ENCODE peak calls at places on chromosomes 4 and X, in six cellular contexts. G, H, A, V, T and O are unnamed samples.

GRCh38 chrX:110081740-110082139 is 78.8 kb downstream of the TMEM164 start:
- DNase-seq in G (no peak), A (peak), V (no peak), H (peak), T (no peak), O (no peak)

GRCh38 chrX:153645921-153646481 is 1.0 kb upstream of the DUSP9 start:
- DNase-seq in V (no peak), A (no peak), G (no peak), H (no peak), T (peak), O (no peak)

GRCh38 chrX:107552976-107553375 is 75.3 kb upstream of the PRPS1 start:
- DNase-seq in G (no peak), H (no peak), V (no peak), T (no peak), A (no peak), O (no peak)

GRCh38 chr4:96448315-96448872 is 608.5 kb downstream of the PDHA2 start:
- DNase-seq in V (no peak), T (no peak), G (no peak), A (no peak), H (no peak), O (no peak)

GRCh38 chr4:158428242-158428641 is 93.4 kb upstream of the RXFP1 start:
- DNase-seq in H (no peak), A (peak), V (no peak), G (no peak), T (no peak), O (no peak)

GRCh38 chr4:38387819-38388218 is 276.2 kb upstream of the KLF3 start:
- DNase-seq in H (no peak), A (no peak), V (no peak), G (no peak), T (no peak), O (no peak)

GRCh38 chr4:109989044-109989443 is 76.4 kb downstream of the EGF start:
- DNase-seq in V (peak), G (no peak), T (no peak), A (no peak), H (peak), O (peak)

GRCh38 chr4:7324651-7325121 is 110.0 kb downstream of the PSAPL1 start:
- DNase-seq in T (no peak), H (no peak), G (no peak), A (no peak), V (no peak), O (peak)

GRCh38 chr4:8267077-8267476 is 2.5 kb upstream of the HTRA3 start:
- DNase-seq in V (peak), T (peak), H (peak), A (peak), G (no peak), O (peak)

GRCh38 chr4:147355849-147356248 is 125.0 kb upstream of the EDNRA start:
- DNase-seq in G (no peak), H (peak), V (no peak), T (no peak), A (peak), O (no peak)

GRCh38 chr4:168796362-168797106 is 213.5 kb downstream of the CBR4 start:
- DNase-seq in V (no peak), H (peak), G (no peak), A (peak), T (peak), O (no peak)

GRCh38 chrX:53281321-53281822 is at the start of gene IQSEC2:
- DNase-seq in G (no peak), A (peak), T (no peak), H (peak), V (peak), O (peak)

GRCh38 chr4:8215001-8215427 is 15.9 kb downstream of the SH3TC1 start:
- DNase-seq in A (peak), V (no peak), T (no peak), G (no peak), H (no peak), O (no peak)

GRCh38 chrX:123773258-123773978 is 40.6 kb upstream of the THOC2 start:
- DNase-seq in V (no peak), G (no peak), A (no peak), H (no peak), T (no peak), O (no peak)

GRCh38 chr4:23728971-23729370 is 160.9 kb downstream of the PPARGC1A start:
- DNase-seq in T (no peak), A (no peak), G (no peak), V (no peak), H (no peak), O (no peak)

GRCh38 chrX:70878925-70879324 is 29.6 kb downstream of the TEX11 start:
- DNase-seq in H (no peak), V (no peak), T (no peak), G (peak), A (no peak), O (no peak)

GRCh38 chr4:147019061-147019460 is 73.4 kb upstream of the TTC29 start:
- DNase-seq in A (peak), V (peak), G (no peak), T (peak), H (peak), O (peak)

GRCh38 chrX:110082156-110082555 is 79.2 kb downstream of the TMEM164 start:
- DNase-seq in T (no peak), H (peak), A (peak), G (no peak), V (no peak), O (no peak)

GRCh38 chrX:3516051-3516541 is 169.6 kb upstream of the MXRA5 start:
- DNase-seq in H (no peak), A (no peak), V (no peak), G (no peak), T (no peak), O (no peak)

GRCh38 chrX:139890991-139891700 is 41.7 kb downstream of the ATP11C start:
- DNase-seq in G (no peak), T (no peak), H (peak), A (peak), V (peak), O (no peak)

GRCh38 chr4:8765631-8766590 is 105.7 kb downstream of the HMX1 start:
- DNase-seq in T (no peak), A (no peak), G (no peak), V (no peak), H (no peak), O (no peak)

GRCh38 chrX:119015407-119016242 is 41.2 kb downstream of the LONRF3 start:
- DNase-seq in A (peak), H (peak), T (no peak), V (peak), G (peak), O (peak)

GRCh38 chr4:60216752-60217151 is 983.4 kb upstream of the ADGRL3 start:
- DNase-seq in V (no peak), T (no peak), A (no peak), H (no peak), G (no peak), O (peak)

GRCh38 chr4:48939785-48940184 is 33.2 kb upstream of the OCIAD2 start:
- DNase-seq in H (peak), V (no peak), T (no peak), A (peak), G (no peak), O (no peak)

GRCh38 chrX:19334945-19335626 is 8.6 kb upstream of the PDHA1 start:
- DNase-seq in A (peak), T (peak), H (peak), V (peak), G (peak), O (peak)

GRCh38 chr4:51831133-51831532 is 11.8 kb upstream of the DCUN1D4 start:
- DNase-seq in T (peak), H (peak), V (peak), G (no peak), A (peak), O (peak)

GRCh38 chr4:5192678-5193077 is 141.4 kb downstream of the STK32B start:
- DNase-seq in G (no peak), H (no peak), V (no peak), A (no peak), T (no peak), O (no peak)

GRCh38 chr4:185304944-185305690 is 90.6 kb downstream of the LRP2BP start:
- DNase-seq in G (peak), T (peak), A (peak), V (peak), H (peak), O (peak)

GRCh38 chr4:125169192-125169591 is 145.6 kb upstream of the FAT4 start:
- DNase-seq in A (no peak), V (no peak), G (no peak), T (no peak), H (no peak), O (no peak)

GRCh38 chr4:61572160-61572559 is 372.0 kb downstream of the ADGRL3 start:
- DNase-seq in A (no peak), V (no peak), G (no peak), T (no peak), H (no peak), O (peak)

GRCh38 chr4:162272215-162272614 is 108.4 kb upstream of the FSTL5 start:
- DNase-seq in H (no peak), T (no peak), A (no peak), V (no peak), G (no peak), O (no peak)

GRCh38 chr4:85474818-85475630 is at the start of gene ARHGAP24:
- DNase-seq in A (peak), H (peak), T (peak), V (peak), G (peak), O (peak)

GRCh38 chrX:133916984-133917722 is 68.2 kb downstream of the GPC3 start:
- DNase-seq in T (no peak), H (no peak), V (no peak), A (no peak), G (no peak), O (no peak)

GRCh38 chr4:54082168-54082567 is 17.8 kb upstream of the CHIC2 start:
- DNase-seq in V (no peak), T (peak), A (peak), H (peak), G (no peak), O (no peak)

GRCh38 chr4:52057196-52057595 is 6.1 kb downstream of the SPATA18 start:
- DNase-seq in G (no peak), A (no peak), V (no peak), T (no peak), H (no peak), O (no peak)

GRCh38 chr4:188002751-188003150 is 7.2 kb downstream of the ZFP42 start:
- DNase-seq in A (no peak), V (no peak), G (no peak), H (no peak), T (no peak), O (no peak)

GRCh38 chrX:150849996-150850720 is 48.3 kb downstream of the CD99L2 start:
- DNase-seq in G (no peak), A (no peak), H (peak), T (no peak), V (no peak), O (peak)

GRCh38 chrX:121763671-121764070 is 716.3 kb downstream of the GLUD2 start:
- DNase-seq in A (no peak), T (no peak), G (no peak), H (no peak), V (no peak), O (no peak)

GRCh38 chr4:95059630-95060029 is 301.9 kb downstream of the BMPR1B start:
- DNase-seq in A (peak), G (no peak), V (no peak), T (no peak), H (no peak), O (no peak)
- TF ChIP-seq MYC in A (no peak), G (no peak), V (no peak), T (no peak), H (no peak), O (no peak)

GRCh38 chrX:137771537-137771936 is 205.6 kb downstream of the ZIC3 start:
- DNase-seq in A (no peak), V (no peak), G (no peak), H (no peak), T (no peak), O (no peak)
- TF ChIP-seq CTCF in A (no peak), V (no peak), G (no peak), H (no peak), T (no peak), O (no peak)

GRCh38 chr4:152028131-152028530 is 267.3 kb upstream of the GATB start:
- DNase-seq in T (no peak), A (no peak), G (no peak), V (no peak), H (no peak), O (no peak)

GRCh38 chr4:152033621-152034020 is 272.8 kb upstream of the GATB start:
- DNase-seq in V (no peak), G (no peak), H (no peak), A (no peak), T (no peak), O (no peak)

GRCh38 chr4:152029631-152030030 is 268.8 kb upstream of the GATB start:
- DNase-seq in T (no peak), A (no peak), H (no peak), V (no peak), G (no peak), O (peak)

GRCh38 chr4:152036626-152037025 is 275.8 kb upstream of the GATB start:
- DNase-seq in G (no peak), H (no peak), T (no peak), A (no peak), V (no peak), O (no peak)

DNA sequence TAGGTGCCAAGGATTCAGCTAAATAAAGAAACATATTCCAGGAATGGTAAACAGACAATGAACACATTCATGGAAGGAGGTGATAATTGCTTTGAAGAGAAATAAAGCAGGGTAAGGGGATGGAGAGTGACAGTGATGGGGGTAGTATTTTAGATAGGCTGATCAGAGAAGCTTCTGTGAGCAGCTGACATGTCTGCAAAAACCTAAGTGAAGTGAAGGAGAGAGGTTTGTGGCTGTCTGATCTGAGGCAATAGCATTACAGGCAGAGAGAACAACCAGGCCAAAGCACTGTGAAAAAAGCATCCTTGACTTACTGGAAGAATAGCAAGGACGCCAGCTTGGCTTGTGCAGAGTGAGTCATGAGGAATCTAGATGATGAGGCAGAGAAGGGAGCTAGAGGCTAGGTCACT is 271.9 kb upstream of the GATB start:
- DNase-seq in G (no peak), A (no peak), H (no peak), V (no peak), T (no peak), O (no peak)
- TF ChIP-seq MYC in G (no peak), A (no peak), H (no peak), V (no peak), T (no peak), O (no peak)

GRCh38 chr4:105147226-105148151 is 813 bp downstream of the TET2 start:
- DNase-seq in A (peak), V (peak), G (no peak), T (peak), H (peak), O (peak)

GRCh38 chr4:105145913-105146285 is 777 bp upstream of the TET2 start:
- DNase-seq in T (no peak), V (no peak), H (no peak), G (no peak), A (peak), O (no peak)

GRCh38 chr4:105149771-105150170 is 3.1 kb downstream of the TET2 start:
- DNase-seq in A (peak), V (no peak), T (no peak), G (no peak), H (no peak), O (peak)

GRCh38 chr4:105145059-105145912 is 1.4 kb upstream of the TET2 start:
- DNase-seq in A (peak), H (no peak), V (no peak), T (no peak), G (no peak), O (peak)

DNA sequence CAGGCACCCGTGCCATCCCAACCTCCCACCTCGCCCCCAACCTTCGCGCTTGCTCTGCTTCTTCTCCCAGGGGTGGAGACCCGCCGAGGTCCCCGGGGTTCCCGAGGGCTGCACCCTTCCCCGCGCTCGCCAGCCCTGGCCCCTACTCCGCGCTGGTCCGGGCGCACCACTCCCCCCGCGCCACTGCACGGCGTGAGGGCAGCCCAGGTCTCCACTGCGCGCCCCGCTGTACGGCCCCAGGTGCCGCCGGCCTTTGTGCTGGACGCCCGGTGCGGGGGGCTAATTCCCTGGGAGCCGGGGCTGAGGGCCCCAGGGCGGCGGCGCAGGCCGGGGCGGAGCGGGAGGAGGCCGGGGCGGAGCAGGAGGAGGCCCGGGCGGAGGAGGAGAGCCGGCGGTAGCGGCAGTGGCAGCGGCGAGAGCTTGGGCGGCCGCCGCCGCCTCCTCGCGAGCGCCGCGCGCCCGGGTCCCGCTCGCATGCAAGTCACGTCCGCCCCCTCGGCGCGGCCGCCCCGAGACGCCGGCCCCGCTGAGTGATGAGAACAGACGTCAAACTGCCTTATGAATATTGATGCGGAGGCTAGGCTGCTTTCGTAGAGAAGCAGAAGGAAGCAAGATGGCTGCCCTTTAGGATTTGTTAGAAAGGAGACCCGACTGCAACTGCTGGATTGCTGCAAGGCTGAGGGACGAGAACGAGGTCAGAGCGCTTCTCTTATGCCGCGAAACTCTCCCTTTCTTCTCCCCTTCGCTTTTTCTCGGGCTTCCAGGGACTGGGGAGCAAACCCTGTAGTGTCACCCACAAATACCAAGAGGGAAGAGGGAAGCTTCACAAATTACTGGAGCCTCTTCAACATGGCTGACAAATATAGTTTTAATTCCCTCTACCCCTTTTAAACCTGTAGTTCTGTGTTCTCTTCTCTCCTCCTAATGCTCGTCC is at the start of gene TET2:
- DNase-seq in T (peak), V (peak), A (peak), H (peak), G (peak), O (peak)
- TF ChIP-seq CTCF in T (peak), V (no peak), A (no peak), H (no peak), G (no peak), O (no peak)

DNA sequence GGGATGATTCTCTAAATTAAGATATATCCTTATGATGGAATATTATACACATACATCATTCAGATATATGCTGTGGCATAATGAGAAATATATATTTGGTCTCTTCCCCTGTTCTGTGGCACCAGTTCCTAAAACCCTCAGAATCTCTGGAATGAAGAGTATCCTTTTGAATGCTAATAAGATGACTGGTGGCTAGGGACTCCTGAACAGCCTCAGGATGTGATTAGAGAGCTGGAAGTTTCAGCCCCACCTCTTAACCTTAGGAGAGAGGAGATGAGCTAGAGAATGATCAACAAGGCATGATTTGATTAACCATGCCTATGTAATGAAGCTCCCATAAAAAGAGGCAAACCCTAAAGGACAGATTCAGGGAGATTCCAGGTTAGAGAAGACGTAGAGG is 632.0 kb downstream of the IQCM start:
- DNase-seq in T (no peak), G (no peak), A (no peak), H (no peak), V (no peak), O (no peak)
- TF ChIP-seq MYC in T (no peak), G (no peak), A (no peak), H (no peak), V (no peak), O (no peak)

GRCh38 chr4:134019657-134020056 is 181.9 kb downstream of the PABPC4L start:
- DNase-seq in A (no peak), H (no peak), V (no peak), T (no peak), G (no peak), O (no peak)

GRCh38 chr4:134028411-134028810 is 173.2 kb downstream of the PABPC4L start:
- DNase-seq in V (no peak), A (no peak), T (no peak), G (no peak), H (no peak), O (no peak)

GRCh38 chr4:134018845-134019244 is 182.7 kb downstream of the PABPC4L start:
- DNase-seq in T (no peak), H (no peak), G (no peak), V (no peak), A (no peak), O (no peak)

GRCh38 chr4:134027931-134028330 is 173.7 kb downstream of the PABPC4L start:
- DNase-seq in V (peak), A (peak), T (no peak), G (no peak), H (peak), O (no peak)

GRCh38 chr4:134024251-134024650 is 177.3 kb downstream of the PABPC4L start:
- DNase-seq in T (peak), V (no peak), H (peak), G (no peak), A (peak), O (peak)
- TF ChIP-seq CTCF in T (peak), V (no peak), H (peak), G (peak), A (no peak), O (peak)

GRCh38 chr4:72767903-72768817 is 199.1 kb upstream of the ADAMTS3 start:
- DNase-seq in V (peak), H (peak), A (no peak), G (no peak), T (no peak), O (no peak)

DNA sequence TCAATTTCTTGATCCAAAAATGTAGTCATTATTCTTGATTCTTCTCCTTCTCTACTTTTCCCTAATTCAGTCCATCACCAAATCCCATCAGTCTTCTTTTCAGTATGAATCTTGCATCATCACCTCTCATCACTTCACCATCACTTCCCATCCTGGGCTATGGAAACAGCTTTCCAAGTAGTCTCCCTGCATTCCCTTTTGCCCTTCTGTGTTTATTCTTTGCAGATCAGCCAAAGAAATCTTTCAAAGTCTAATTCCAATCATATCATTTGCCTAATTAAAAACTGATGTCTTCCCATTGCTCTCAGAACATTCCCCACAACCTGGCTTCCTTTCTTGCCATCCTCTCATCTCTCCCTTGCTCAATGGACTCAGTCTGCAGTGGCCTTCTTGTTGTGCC is 201.7 kb upstream of the ADAMTS3 start:
- DNase-seq in T (no peak), V (no peak), H (no peak), A (no peak), G (no peak), O (no peak)
- TF ChIP-seq MYC in T (no peak), V (no peak), H (no peak), A (no peak), G (no peak), O (no peak)